ENCODE peak calls at places on chromosomes 12 and 14, in four cellular contexts. One of them, this sample, is unnamed.
A peak's percentile ranks its signal among the peaks of the same experiment; 100 is the strongest.

GRCh38 chr12:69459477-69459876 is 10.7 kb upstream of the FRS2 start:
- DNase-seq in H4: no peak
- DNase-seq in amniotic epithelial cell: no peak
- DNase-seq in left colon: no peak
- DNase-seq in this sample: no peak

GRCh38 chr12:6821271-6821673 is 349 bp upstream of the GPR162 start:
- DNase-seq in H4: peak; percentile 76
- DNase-seq in amniotic epithelial cell: peak; percentile 71
- DNase-seq in left colon: peak; percentile 75
- DNase-seq in this sample: peak; percentile 85

GRCh38 chr12:40733871-40734270 is 41.6 kb downstream of the CNTN1 start:
- DNase-seq in H4: no peak
- DNase-seq in amniotic epithelial cell: no peak
- DNase-seq in left colon: no peak
- DNase-seq in this sample: no peak

GRCh38 chr14:21989090-21989489 is 315.5 kb upstream of the OR4E1 start:
- DNase-seq in H4: no peak
- DNase-seq in amniotic epithelial cell: peak; percentile 78
- DNase-seq in left colon: no peak
- DNase-seq in this sample: peak; percentile 14

GRCh38 chr14:77041837-77042557 is 13.5 kb upstream of the IRF2BPL start:
- DNase-seq in H4: peak; percentile 71
- DNase-seq in amniotic epithelial cell: peak; percentile 95
- DNase-seq in left colon: peak; percentile 53
- DNase-seq in this sample: peak; percentile 95

GRCh38 chr12:105175397-105175990 is 60.5 kb downstream of the APPL2 start:
- DNase-seq in H4: no peak
- DNase-seq in amniotic epithelial cell: no peak
- DNase-seq in left colon: no peak
- DNase-seq in this sample: no peak

GRCh38 chr12:88720785-88721650 is 140.7 kb upstream of the KITLG start:
- DNase-seq in H4: no peak
- DNase-seq in amniotic epithelial cell: no peak
- DNase-seq in left colon: no peak
- DNase-seq in this sample: no peak

GRCh38 chr14:54182419-54183040 is 214.3 kb upstream of the CDKN3 start:
- DNase-seq in H4: peak; percentile 74
- DNase-seq in amniotic epithelial cell: peak; percentile 83
- DNase-seq in left colon: no peak
- DNase-seq in this sample: peak; percentile 67